ENCODE peak calls at places on chromosome 2, in ten cellular contexts. V, K, U, B, X, S, W, C, D and Q are unnamed samples.

GRCh38 chr2:52452201-52452600 is 1315.4 kb upstream of the CHAC2 start:
- DNase-seq in S (no peak), W (no peak), U (no peak), B (no peak), X (no peak), C (no peak), K (no peak), D (no peak), V (no peak), Q (no peak)

GRCh38 chr2:218894168-218895157 is 13.8 kb downstream of the WNT10A start:
- DNase-seq in S (no peak), D (no peak), B (no peak), U (no peak), W (no peak), V (no peak), X (no peak), K (no peak), C (no peak), Q (no peak)

GRCh38 chr2:10661846-10662245 is 27.9 kb downstream of the NOL10 start:
- DNase-seq in W (no peak), B (no peak), V (no peak), C (no peak), X (no peak), S (no peak), U (no peak), D (no peak), K (no peak), Q (no peak)

GRCh38 chr2:43818761-43819160 is 19.9 kb downstream of the ABCG5 start:
- DNase-seq in U (peak; percentile 47), D (no peak), C (peak; percentile 9), B (no peak), K (no peak), S (peak; percentile 4), W (peak; percentile 2), V (no peak), X (no peak), Q (peak; percentile 4)

GRCh38 chr2:147198651-147199171 is 646.1 kb upstream of the ACVR2A start:
- DNase-seq in B (no peak), V (no peak), D (no peak), S (no peak), W (peak; percentile 49), X (no peak), U (no peak), K (no peak), C (no peak), Q (no peak)

GRCh38 chr2:134718095-134718955 is 475 bp downstream of the TMEM163 start:
- DNase-seq in X (peak; percentile 29), V (no peak), U (peak; percentile 6), S (no peak), C (no peak), K (no peak), W (no peak), B (peak; percentile 63), D (peak; percentile 27), Q (no peak)

GRCh38 chr2:36277146-36277808 is 78.3 kb upstream of the CRIM1 start:
- DNase-seq in B (no peak), D (no peak), X (no peak), W (peak; percentile 65), K (peak; percentile 62), C (peak; percentile 7), S (no peak), V (no peak), U (peak; percentile 59), Q (peak; percentile 92)

GRCh38 chr2:123993728-123994323 is 31.3 kb upstream of the CNTNAP5 start:
- DNase-seq in W (peak; percentile 6), S (peak; percentile 27), B (peak; percentile 78), X (peak; percentile 7), U (peak; percentile 25), D (peak; percentile 5), V (no peak), C (no peak), K (no peak), Q (no peak)